ENCODE peak calls at places on chromosomes 12 and 14, in six cellular contexts. J is cardiac muscle cell; Q is CD4-positive, CD25-positive, alpha-beta regulatory T cell; G is Peyer's patch; N is CD4-positive, alpha-beta T cell; F is esophagus muscularis mucosa. H is an unnamed sample.

GRCh38 chr12:99505805-99506204 is 141.7 kb upstream of the GARIN6 start:
- DNase-seq in F (no peak), G (no peak), J (no peak), Q (no peak), N (no peak), H (no peak)

GRCh38 chr12:94327819-94328218 is 131.8 kb downstream of the CEP83 start:
- DNase-seq in F (no peak), J (peak; percentile 40), N (no peak), Q (no peak), G (no peak), H (no peak)

GRCh38 chr12:202081-202731 is 11.8 kb downstream of the SLC6A12 start:
- DNase-seq in Q (no peak), G (no peak), N (no peak), J (no peak), F (no peak), H (no peak)

GRCh38 chr14:53109028-53109687 is 44.0 kb downstream of the DDHD1 start:
- DNase-seq in J (no peak), G (no peak), N (peak; percentile 17), Q (peak; percentile 18), F (no peak), H (no peak)

GRCh38 chr12:7219599-7220243 is 30.2 kb downstream of the PEX5 start:
- DNase-seq in Q (peak; percentile 49), G (no peak), F (peak; percentile 91), J (peak; percentile 83), N (peak; percentile 51), H (peak; percentile 63)

GRCh38 chr12:40170593-40170992 is 54.2 kb upstream of the LRRK2 start:
- DNase-seq in N (no peak), F (no peak), J (no peak), Q (no peak), G (no peak), H (no peak)

GRCh38 chr14:59870277-59871165 is at the start of gene RTN1:
- DNase-seq in J (peak; percentile 59), G (peak; percentile 65), Q (no peak), N (peak; percentile 1), F (no peak), H (no peak)

GRCh38 chr14:77140937-77141591 is 527 bp downstream of the ZDHHC22 start:
- DNase-seq in F (no peak), N (no peak), G (no peak), Q (no peak), J (peak; percentile 40), H (no peak)

GRCh38 chr12:101877816-101878811 is 734 bp downstream of the DRAM1 start:
- DNase-seq in J (peak; percentile 34), G (no peak), Q (no peak), N (no peak), F (no peak), H (no peak)

GRCh38 chr12:130761537-130762318 is 45.6 kb upstream of the RIMBP2 start:
- DNase-seq in J (peak; percentile 30), Q (peak; percentile 33), G (no peak), F (no peak), N (peak; percentile 50), H (no peak)

GRCh38 chr12:85036241-85036707 is at the start of the genes LRRIQ1 and TSPAN19:
- DNase-seq in J (peak; percentile 90), F (no peak), Q (no peak), N (no peak), G (peak; percentile 51), H (peak; percentile 4)

GRCh38 chr14:74946659-74947281 is 8.6 kb downstream of the PGF start:
- DNase-seq in N (no peak), F (no peak), Q (no peak), G (no peak), J (peak; percentile 23), H (no peak)

GRCh38 chr12:82788594-82788993 is 101.9 kb downstream of the TMTC2 start:
- DNase-seq in F (no peak), N (no peak), J (no peak), G (no peak), Q (no peak), H (no peak)

GRCh38 chr12:116955382-116956021 is 44.8 kb downstream of the FBXW8 start:
- DNase-seq in G (no peak), J (peak; percentile 42), N (no peak), Q (no peak), F (no peak), H (no peak)

GRCh38 chr12:131105351-131105735 is 151.6 kb downstream of the ADGRD1 start:
- DNase-seq in F (no peak), N (no peak), J (no peak), Q (no peak), G (peak; percentile 35), H (no peak)

GRCh38 chr12:108360487-108360886 is 21.4 kb upstream of the CMKLR1 start:
- DNase-seq in J (no peak), F (no peak), Q (no peak), G (no peak), N (no peak), H (no peak)

GRCh38 chr12:69658203-69658602 is 40.9 kb downstream of the BEST3 start:
- DNase-seq in N (no peak), F (no peak), G (no peak), J (no peak), Q (no peak), H (no peak)

GRCh38 chr12:132433641-132434395 is 56.1 kb upstream of the FBRSL1 start:
- DNase-seq in F (no peak), Q (no peak), G (no peak), N (no peak), J (no peak), H (no peak)

GRCh38 chr12:32755654-32756475 is at the start of gene YARS2:
- DNase-seq in J (peak; percentile 99), G (peak; percentile 88), Q (peak; percentile 83), F (peak; percentile 96), N (peak; percentile 79), H (peak; percentile 79)

GRCh38 chr14:23562822-23563472 is 4.6 kb downstream of the AP1G2 start:
- DNase-seq in Q (peak; percentile 52), F (no peak), N (peak; percentile 39), G (no peak), J (peak; percentile 67), H (peak; percentile 44)

GRCh38 chr12:65140738-65141137 is 19.6 kb upstream of the WIF1 start:
- DNase-seq in J (no peak), G (no peak), Q (no peak), N (no peak), F (no peak), H (no peak)
- H3K9me3 ChIP-seq in J (no peaks in the 10 kb centered on the region), G (no peaks in the 10 kb centered on the region), Q (peaks cover 5% of the 10 kb centered on the region), N (peaks cover 8% of the 10 kb centered on the region), F (peaks cover 5% of the 10 kb centered on the region), H (no peaks in the 10 kb centered on the region)

DNA sequence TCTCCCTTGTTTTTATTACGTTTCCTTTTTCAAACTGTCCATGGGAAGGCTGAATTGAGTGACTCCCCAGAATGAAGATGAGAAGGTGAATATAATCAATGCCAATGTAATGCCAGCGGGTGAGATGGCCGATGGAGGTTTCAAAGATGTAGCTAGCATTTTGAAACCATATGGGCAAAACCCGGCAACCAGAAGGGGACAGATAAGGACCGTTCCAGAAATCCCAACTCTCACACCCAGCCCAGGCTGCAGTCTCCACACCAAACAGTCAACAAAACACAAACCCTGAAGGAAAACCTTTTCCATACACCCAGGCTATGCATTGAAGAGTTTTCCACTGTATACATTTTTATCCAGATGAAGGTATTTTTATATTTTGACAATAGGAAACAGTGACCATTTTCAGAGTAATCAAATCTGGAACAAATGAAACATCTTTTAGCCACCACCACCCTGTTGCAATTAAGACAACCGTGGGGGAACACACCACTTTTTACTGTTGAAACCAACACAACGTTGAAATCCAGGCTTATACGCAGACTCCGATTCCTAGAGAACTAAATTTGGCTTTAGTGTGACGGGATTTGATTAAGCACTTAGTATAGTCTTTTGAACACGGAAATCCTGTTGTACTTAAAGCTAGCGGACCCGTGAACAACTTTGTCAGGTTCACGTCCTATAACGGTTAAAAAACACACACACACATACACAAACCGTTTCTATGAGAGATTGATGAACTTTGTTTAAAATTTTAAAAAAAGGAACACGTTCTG is 19.0 kb downstream of the PHETA1 start:
- DNase-seq in Q (no peak), G (no peak), F (no peak), N (no peak), J (no peak), H (no peak)
- H3K9me3 ChIP-seq in Q (no peaks in the 10 kb centered on the region), G (no peaks in the 10 kb centered on the region), F (peaks cover 11% of the 10 kb centered on the region), N (peaks cover 10% of the 10 kb centered on the region), J (no peaks in the 10 kb centered on the region), H (no peaks in the 10 kb centered on the region)

GRCh38 chr14:28656704-28657255 is 109.8 kb upstream of the FOXG1 start:
- DNase-seq in F (no peak), Q (no peak), G (no peak), N (no peak), J (no peak), H (no peak)
- H3K9me3 ChIP-seq in F (no peaks in the 10 kb centered on the region), Q (peaks cover 7% of the 10 kb centered on the region), G (no peaks in the 10 kb centered on the region), N (no peaks in the 10 kb centered on the region), J (no peaks in the 10 kb centered on the region), H (peaks cover 4% of the 10 kb centered on the region)

GRCh38 chr12:100860611-100861010 is 66.0 kb downstream of the ANO4 start:
- DNase-seq in F (no peak), J (no peak), Q (no peak), N (no peak), G (no peak), H (no peak)

GRCh38 chr12:100858658-100859057 is 64.1 kb downstream of the ANO4 start:
- DNase-seq in F (no peak), N (no peak), Q (no peak), J (peak; percentile 44), G (no peak), H (no peak)

GRCh38 chr12:100859063-100859627 is 64.6 kb downstream of the ANO4 start:
- DNase-seq in J (no peak), G (no peak), N (no peak), F (no peak), Q (no peak), H (no peak)

GRCh38 chr12:100857971-100858370 is 63.4 kb downstream of the ANO4 start:
- DNase-seq in G (no peak), Q (no peak), J (peak; percentile 35), F (no peak), N (no peak), H (no peak)

GRCh38 chr12:100857418-100857817 is 62.8 kb downstream of the ANO4 start:
- DNase-seq in G (no peak), Q (no peak), J (no peak), N (no peak), F (no peak), H (no peak)
- H3K9me3 ChIP-seq in G (no peaks in the 10 kb centered on the region), Q (no peaks in the 10 kb centered on the region), J (no peaks in the 10 kb centered on the region), N (no peaks in the 10 kb centered on the region), F (no peaks in the 10 kb centered on the region), H (no peaks in the 10 kb centered on the region)

GRCh38 chr14:73478684-73479083 is 12.0 kb upstream of the RIOX1 start:
- DNase-seq in F (no peak), J (no peak), N (no peak), G (no peak), Q (no peak), H (no peak)
- H3K9me3 ChIP-seq in F (no peaks in the 10 kb centered on the region), J (no peaks in the 10 kb centered on the region), N (no peaks in the 10 kb centered on the region), G (no peaks in the 10 kb centered on the region), Q (no peaks in the 10 kb centered on the region), H (no peaks in the 10 kb centered on the region)

GRCh38 chr12:38175538-38175937 is 141.0 kb upstream of the ALG10B start:
- DNase-seq in G (no peak), Q (no peak), J (no peak), N (no peak), F (no peak), H (no peak)
- H3K9me3 ChIP-seq in G (no peaks in the 10 kb centered on the region), Q (no peaks in the 10 kb centered on the region), J (no peaks in the 10 kb centered on the region), N (no peaks in the 10 kb centered on the region), F (no peaks in the 10 kb centered on the region), H (no peaks in the 10 kb centered on the region)

H was measured in T-helper 17 cell.